ENCODE peak calls at places on chromosomes 16 and 17, in nine cellular contexts. U is heart left ventricle; B is CD4-positive, CD25-positive, alpha-beta regulatory T cell; P is left lung; W is CD8-positive, alpha-beta T cell; L is thyroid gland; Z is uterus; A is H1; V is CD8-positive, alpha-beta memory T cell. R is an unnamed sample.

GRCh38 chr17:3030096-3030495 is 33.3 kb downstream of the OR1D5 start:
- DNase-seq in A (no peak), W (no peak), Z (no peak), P (peak; percentile 24), L (no peak), U (peak; percentile 38), V (no peak), B (no peak), R (no peak)

GRCh38 chr17:49618112-49618611 is 42.5 kb downstream of the NXPH3 start:
- DNase-seq in W (no peak), V (no peak), Z (no peak), A (no peak), L (no peak), P (no peak), B (peak; percentile 3), U (no peak), R (no peak)

GRCh38 chr17:58344047-58344790 is 7.8 kb downstream of the SUPT4H1 start:
- DNase-seq in W (peak; percentile 61), A (no peak), Z (no peak), B (peak; percentile 84), L (peak; percentile 66), U (no peak), V (peak; percentile 93), P (no peak), R (no peak)

GRCh38 chr17:68384941-68385340 is 72.4 kb downstream of the WIPI1 start:
- DNase-seq in L (no peak), A (no peak), W (no peak), B (no peak), Z (no peak), P (no peak), V (no peak), U (no peak), R (no peak)

GRCh38 chr16:86737083-86737482 is 158.7 kb downstream of the FOXL1 start:
- DNase-seq in B (no peak), L (no peak), U (no peak), W (no peak), V (no peak), P (no peak), Z (no peak), A (no peak), R (no peak)

GRCh38 chr17:78316867-78317816 is 42.7 kb downstream of the SOCS3 start:
- DNase-seq in Z (no peak), P (peak; percentile 86), U (no peak), V (no peak), B (no peak), A (peak; percentile 77), L (peak; percentile 93), W (no peak), R (peak; percentile 67)

GRCh38 chr17:20706752-20707372 is 127.3 kb downstream of the CDRT15L2 start:
- DNase-seq in A (no peak), B (no peak), L (no peak), U (no peak), W (no peak), P (no peak), V (no peak), Z (no peak), R (no peak)

GRCh38 chr16:54931041-54931756 is 534 bp downstream of the IRX5 start:
- DNase-seq in B (no peak), L (no peak), P (peak; percentile 82), U (peak; percentile 54), Z (no peak), W (no peak), A (peak; percentile 75), V (no peak), R (peak; percentile 49)

GRCh38 chr17:82812601-82813000 is 27.2 kb downstream of the ZNF750 start:
- DNase-seq in W (no peak), Z (no peak), B (no peak), V (no peak), L (no peak), A (no peak), P (peak; percentile 55), U (no peak), R (no peak)

GRCh38 chr16:15521758-15522509 is 87.5 kb downstream of the BMERB1 start:
- DNase-seq in W (no peak), P (no peak), A (no peak), V (no peak), L (peak; percentile 13), B (no peak), U (peak; percentile 31), Z (peak; percentile 69), R (no peak)

GRCh38 chr16:9197957-9198661 is 106.7 kb downstream of the HAPSTR1 start:
- DNase-seq in U (no peak), B (no peak), W (no peak), A (no peak), P (no peak), L (no peak), Z (no peak), V (no peak), R (no peak)

GRCh38 chr17:40112718-40113109 is 9.1 kb upstream of the MSL1 start:
- DNase-seq in W (no peak), L (no peak), A (no peak), P (no peak), V (no peak), U (no peak), B (no peak), Z (peak; percentile 71), R (no peak)

GRCh38 chr17:80832266-80832676 is 159.4 kb upstream of the CHMP6 start:
- DNase-seq in A (no peak), P (peak; percentile 57), V (no peak), W (no peak), B (no peak), U (peak; percentile 48), L (no peak), Z (peak; percentile 72), R (no peak)

GRCh38 chr16:57000271-57001025 is 11.1 kb downstream of the NLRC5 start:
- DNase-seq in W (no peak), B (no peak), L (peak; percentile 27), P (no peak), Z (peak; percentile 81), A (no peak), U (peak; percentile 82), V (no peak), R (no peak)

GRCh38 chr17:26731005-26731921 is 562.7 kb upstream of the WSB1 start:
- DNase-seq in Z (no peak), U (no peak), W (no peak), V (no peak), B (no peak), P (peak; percentile 78), A (no peak), L (no peak), R (no peak)

GRCh38 chr17:62194401-62194800 is 129.3 kb upstream of the MED13 start:
- DNase-seq in A (no peak), Z (no peak), V (no peak), P (no peak), W (no peak), B (no peak), U (no peak), L (no peak), R (no peak)

GRCh38 chr16:70548936-70549335 is 25.3 kb downstream of the SF3B3 start:
- DNase-seq in L (no peak), V (no peak), W (no peak), B (no peak), A (no peak), U (no peak), P (no peak), Z (no peak), R (no peak)

GRCh38 chr16:8588703-8589292 is 1.5 kb downstream of the TMEM114 start:
- DNase-seq in Z (no peak), A (peak; percentile 61), U (no peak), W (no peak), B (no peak), V (no peak), P (no peak), L (no peak), R (no peak)

GRCh38 chr17:47239663-47240374 is 13.8 kb upstream of the ITGB3 start:
- DNase-seq in Z (peak; percentile 80), A (no peak), P (no peak), L (peak; percentile 85), U (peak; percentile 75), V (no peak), W (no peak), B (no peak), R (no peak)

GRCh38 chr16:67673712-67674580 is 7.3 kb downstream of the C16orf86 start:
- DNase-seq in Z (peak; percentile 72), B (no peak), U (peak; percentile 82), V (no peak), P (peak; percentile 85), L (peak; percentile 82), W (no peak), A (no peak), R (no peak)

GRCh38 chr16:68792465-68793324 is 50.6 kb upstream of the TANGO6 start:
- DNase-seq in V (no peak), P (no peak), B (no peak), Z (no peak), W (no peak), U (no peak), A (no peak), L (peak; percentile 21), R (no peak)

GRCh38 chr17:77735341-77736206 is 222.9 kb upstream of the TNRC6C start:
- DNase-seq in B (no peak), W (no peak), V (no peak), P (no peak), Z (peak; percentile 70), L (peak; percentile 90), U (peak; percentile 83), A (no peak), R (peak; percentile 15)

GRCh38 chr17:78753316-78754250 is 28.5 kb downstream of the CYTH1 start:
- DNase-seq in L (no peak), A (no peak), W (no peak), U (no peak), V (no peak), P (no peak), Z (no peak), B (no peak), R (no peak)

GRCh38 chr16:1098266-1098991 is 2.4 kb upstream of the C1QTNF8 start:
- DNase-seq in B (no peak), A (no peak), U (peak; percentile 56), Z (no peak), V (no peak), W (no peak), P (no peak), L (no peak), R (no peak)
- H3K27me3 ChIP-seq in B (no peaks in the 10 kb centered on the region), A (no peaks in the 10 kb centered on the region), U (peaks cover 39% of the 10 kb centered on the region), Z (peaks cover 10% of the 10 kb centered on the region), V (no peaks in the 10 kb centered on the region), W (no peaks in the 10 kb centered on the region), P (peaks cover 96% of the 10 kb centered on the region), L (no peaks in the 10 kb centered on the region), R (peaks cover 4% of the 10 kb centered on the region)

GRCh38 chr16:84899414-84899813 is 79.6 kb downstream of the CRISPLD2 start:
- DNase-seq in V (no peak), L (no peak), P (no peak), Z (no peak), B (no peak), A (no peak), U (no peak), W (no peak), R (no peak)
- H3K4me3 ChIP-seq in V (no peak overlapping the region), L (no peak overlapping the region), P (no peak overlapping the region), Z (no peak overlapping the region), B (no peak overlapping the region), A (no peak overlapping the region), U (no peak overlapping the region), W (no peak overlapping the region), R (no peak overlapping the region)

GRCh38 chr16:35210681-35211433 is 1751.4 kb downstream of the TP53TG3F start:
- DNase-seq in V (no peak), L (no peak), U (no peak), A (no peak), Z (no peak), P (no peak), B (no peak), W (no peak), R (no peak)
- H3K9me3 ChIP-seq in V (peaks cover 4% of the 10 kb centered on the region), L (no peaks in the 10 kb centered on the region), U (no peaks in the 10 kb centered on the region), A (peaks cover 46% of the 10 kb centered on the region), Z (no peaks in the 10 kb centered on the region), P (no peaks in the 10 kb centered on the region), B (no peaks in the 10 kb centered on the region), W (no peaks in the 10 kb centered on the region), R (no peaks in the 10 kb centered on the region)

GRCh38 chr17:8072339-8072726 is 15.2 kb downstream of the ALOX12B start:
- DNase-seq in B (no peak), V (no peak), Z (no peak), L (no peak), P (peak; percentile 80), W (no peak), A (peak; percentile 65), U (no peak), R (no peak)
- H3K27me3 ChIP-seq in B (peaks cover 19% of the 10 kb centered on the region), V (peaks cover 17% of the 10 kb centered on the region), Z (peaks cover 19% of the 10 kb centered on the region), L (peaks cover 22% of the 10 kb centered on the region), P (peaks cover 66% of the 10 kb centered on the region), W (peaks cover 11% of the 10 kb centered on the region), A (peaks cover 84% of the 10 kb centered on the region), U (peaks cover 62% of the 10 kb centered on the region), R (peaks cover 2% of the 10 kb centered on the region)

R was measured in HAP-1.